ENCODE peak calls at places on chromosomes 11 and 22, in ten cellular contexts. W, F, B, X, G, A, Y, P, J and T are unnamed samples.

GRCh38 chr11:44024977-44025376 is 22.8 kb upstream of the ACCSL start:
- DNase-seq in G (no peak), F (no peak), J (no peak), P (no peak), B (no peak), Y (no peak), W (no peak), X (no peak), A (no peak), T (no peak)

GRCh38 chr11:83571301-83571700 is 285.1 kb upstream of the CCDC90B start:
- DNase-seq in A (no peak), P (no peak), X (no peak), B (no peak), Y (no peak), W (no peak), F (no peak), J (no peak), G (no peak), T (no peak)

GRCh38 chr11:69599502-69599901 is 41.5 kb upstream of the CCND1 start:
- DNase-seq in B (no peak), A (no peak), W (no peak), J (no peak), Y (no peak), P (no peak), G (no peak), X (no peak), F (no peak), T (no peak)

GRCh38 chr11:88301478-88302140 is 35.9 kb downstream of the CTSC start:
- DNase-seq in J (no peak), G (no peak), B (no peak), X (peak; percentile 13), Y (no peak), A (no peak), W (no peak), F (peak; percentile 59), P (no peak), T (no peak)

GRCh38 chr22:23548501-23549197 is 31.4 kb downstream of the IGLL1 start:
- DNase-seq in A (no peak), P (no peak), X (no peak), F (no peak), G (no peak), B (peak; percentile 9), J (no peak), Y (no peak), W (no peak), T (no peak)

GRCh38 chr11:73640567-73640966 is 5.8 kb upstream of the PLEKHB1 start:
- DNase-seq in P (no peak), A (no peak), B (no peak), X (no peak), G (no peak), J (no peak), W (no peak), Y (no peak), F (no peak), T (no peak)

GRCh38 chr11:83087035-83087434 is 15.3 kb upstream of the RAB30 start:
- DNase-seq in J (no peak), B (no peak), W (peak; percentile 28), P (no peak), Y (no peak), A (no peak), X (peak; percentile 12), G (no peak), F (no peak), T (peak; percentile 22)

GRCh38 chr11:69615545-69616278 is 25.2 kb upstream of the CCND1 start:
- DNase-seq in A (no peak), W (no peak), G (no peak), Y (no peak), B (no peak), P (no peak), J (no peak), X (peak; percentile 34), F (no peak), T (no peak)

GRCh38 chr11:105227363-105227762 is 87.8 kb upstream of the CARD18 start:
- DNase-seq in B (no peak), Y (no peak), G (no peak), W (no peak), P (no peak), J (no peak), X (no peak), A (no peak), F (peak; percentile 61), T (no peak)

GRCh38 chr11:128095459-128096096 is 491.8 kb downstream of the ETS1 start:
- DNase-seq in B (no peak), Y (peak; percentile 2), W (peak; percentile 95), P (no peak), G (no peak), J (no peak), F (no peak), A (no peak), X (no peak), T (no peak)

GRCh38 chr11:121615506-121615905 is 162.7 kb upstream of the SORL1-AS1 start:
- DNase-seq in J (no peak), B (no peak), X (no peak), F (no peak), A (no peak), G (no peak), Y (no peak), P (no peak), W (no peak), T (no peak)

GRCh38 chr11:125939081-125939521 is 6.7 kb upstream of the VSIG10L2 start:
- DNase-seq in X (no peak), J (no peak), P (no peak), A (peak; percentile 51), Y (no peak), F (no peak), G (no peak), W (no peak), B (peak; percentile 47), T (no peak)

GRCh38 chr11:4639931-4640330 is 2.7 kb downstream of the OR51D1 start:
- DNase-seq in X (no peak), A (no peak), W (no peak), Y (no peak), F (no peak), J (no peak), G (no peak), P (no peak), B (no peak), T (no peak)

GRCh38 chr11:7514099-7514725 is 413 bp downstream of the PPFIBP2 start:
- DNase-seq in A (no peak), Y (no peak), J (peak; percentile 39), X (peak; percentile 37), W (no peak), B (no peak), G (no peak), P (no peak), F (peak; percentile 18), T (no peak)
- TF ChIP-seq CTCF in A (no peak), Y (no peak), J (no peak), X (no peak), W (no peak), B (peak; percentile 10), G (no peak), P (peak; percentile 5), F (no peak), T (no peak)

DNA sequence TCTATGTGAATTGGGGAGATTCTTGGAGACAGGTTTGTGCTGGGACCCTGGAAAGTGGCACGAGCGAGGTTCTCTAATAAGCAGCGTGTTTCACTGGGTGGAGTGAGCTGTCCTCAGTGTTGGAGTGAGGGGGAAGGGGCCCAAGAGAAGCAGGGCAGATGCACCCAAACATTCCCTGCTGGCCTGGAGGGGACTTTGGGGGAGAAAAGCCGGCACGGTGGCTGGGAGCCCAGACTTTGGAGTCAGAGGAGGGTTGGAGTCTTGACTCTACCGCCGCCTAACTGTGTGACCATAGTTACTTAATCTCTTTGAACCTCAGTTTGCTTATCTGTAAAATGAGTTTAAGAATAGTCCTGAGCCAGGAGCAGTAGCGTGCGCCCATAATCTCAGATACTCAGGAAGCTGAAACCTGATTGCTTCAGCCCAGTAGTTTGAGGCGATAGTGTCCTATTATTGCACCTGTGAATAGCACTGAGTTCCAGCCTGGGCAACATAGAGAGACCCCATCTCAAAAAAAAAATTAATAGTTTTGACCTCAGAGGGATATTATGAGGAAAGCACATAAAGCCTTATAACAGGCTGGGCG is 614 bp downstream of the NR1H3 start:
- DNase-seq in Y (no peak), B (no peak), P (no peak), W (no peak), J (no peak), A (no peak), G (no peak), X (no peak), F (no peak), T (no peak)
- H3K4me1 ChIP-seq in Y (peaks cover 7% of the 10 kb centered on the region), B (no peaks in the 10 kb centered on the region), P (peaks cover 31% of the 10 kb centered on the region), W (peaks cover 27% of the 10 kb centered on the region), J (peaks cover 13% of the 10 kb centered on the region), A (peaks cover 58% of the 10 kb centered on the region), G (peaks cover 26% of the 10 kb centered on the region), X (peaks cover 44% of the 10 kb centered on the region), F (peaks cover 33% of the 10 kb centered on the region), T (peaks cover 47% of the 10 kb centered on the region)

DNA sequence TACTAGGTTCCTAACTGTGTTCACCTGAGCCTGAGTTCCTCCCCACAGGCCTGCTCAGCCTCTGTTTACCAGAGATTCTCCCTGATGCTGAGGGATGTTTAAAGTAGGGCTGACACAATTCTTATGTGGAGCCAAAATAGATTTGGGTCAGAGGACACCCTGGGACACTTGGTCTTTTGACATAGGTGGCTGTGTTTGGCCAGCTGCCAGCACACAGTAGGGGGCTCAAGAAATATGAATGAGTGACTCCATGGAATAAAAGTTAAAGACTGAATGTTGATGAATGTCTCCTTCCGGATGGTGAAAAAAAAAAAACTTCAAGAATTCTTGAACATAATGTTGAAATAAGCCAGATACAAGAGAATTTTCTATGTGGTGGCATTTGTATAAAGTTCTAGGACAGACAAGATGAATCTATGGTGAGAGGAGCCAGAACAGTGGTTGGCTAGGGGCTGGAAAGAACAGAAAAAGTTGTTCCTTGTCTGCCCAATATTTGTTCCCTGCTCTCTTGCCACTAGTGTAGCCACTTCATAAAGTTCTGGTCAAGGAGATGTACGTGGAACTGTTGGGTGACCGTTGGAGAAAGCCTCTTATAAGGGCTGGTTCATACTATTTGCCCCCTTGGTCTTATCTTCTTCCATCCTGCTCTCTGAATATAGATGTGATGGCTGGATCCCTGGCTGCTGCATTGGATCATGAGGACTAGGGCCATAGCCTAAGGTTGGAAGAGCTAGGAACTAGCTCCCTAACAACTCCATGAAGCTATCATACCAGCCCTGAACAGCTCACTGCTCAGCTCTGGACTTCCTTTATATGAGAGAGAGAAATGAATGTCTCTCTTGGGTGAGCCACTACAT is 40.3 kb upstream of the SMTN start:
- DNase-seq in W (no peak), J (no peak), A (no peak), G (no peak), Y (no peak), F (no peak), X (no peak), B (no peak), P (no peak), T (no peak)
- H3K27ac ChIP-seq in W (no peak overlapping the region), J (no peak overlapping the region), A (no peak overlapping the region), G (peak overlapping the region; percentile 1), Y (no peak overlapping the region), F (no peak overlapping the region), X (peak overlapping the region; percentile 24), B (no peak overlapping the region), P (peak overlapping the region; percentile 89), T (no peak overlapping the region)

DNA sequence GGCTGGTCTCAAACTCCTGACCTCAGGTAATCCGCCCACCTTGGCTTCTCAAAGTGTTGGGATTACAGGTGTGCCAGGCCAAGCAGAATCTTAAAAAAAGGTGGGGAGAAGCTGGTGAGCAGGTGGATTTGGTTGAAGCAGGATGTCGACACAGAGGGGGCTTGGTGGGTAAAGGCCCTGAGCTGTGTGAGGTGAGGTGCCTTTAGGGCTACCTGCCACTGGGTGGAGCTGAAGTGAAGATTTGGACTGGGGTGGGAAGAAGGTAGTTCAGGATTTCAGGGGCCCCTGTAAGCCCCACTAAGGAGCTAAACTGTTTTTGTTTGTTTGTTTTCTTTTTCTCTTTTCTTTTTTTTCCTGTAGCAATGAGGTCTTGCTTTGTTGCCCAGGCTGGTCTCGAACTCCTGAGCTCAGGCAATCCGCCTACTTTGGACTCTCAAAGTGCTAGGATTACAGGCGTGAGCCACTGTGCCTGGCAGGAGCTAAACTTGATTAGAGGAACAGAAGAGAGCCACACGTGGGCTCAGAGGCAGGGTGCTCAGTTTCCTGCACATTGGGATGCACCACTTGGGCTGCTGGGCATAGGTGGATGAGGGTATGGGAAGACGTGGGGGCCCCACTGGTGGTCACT is 6.0 kb downstream of the P2RX6 start:
- DNase-seq in F (peak; percentile 29), J (no peak), W (no peak), X (no peak), B (peak; percentile 74), P (no peak), Y (no peak), A (no peak), G (no peak), T (no peak)
- TF ChIP-seq CTCF in F (peak; percentile 51), J (peak; percentile 34), W (peak; percentile 33), X (peak; percentile 26), B (peak; percentile 73), P (no peak), Y (peak; percentile 23), A (no peak), G (no peak), T (no peak)